ENCODE peak calls at places on chromosomes 7 and 10, in ten cellular contexts. O is AG08395; U is AG09309; Z is dermis blood vessel endothelial cell; B is iPS DF 19.7; J is ELR; A is foreskin fibroblast; V is COR-L47; X is activated CD4-positive, alpha-beta T cell treated with anti-CD3 and anti-CD28 coated beads for 24 hours; D is upper lobe of right lung. I is an unnamed sample.

GRCh38 chr10:96295475-96295874 is 8.8 kb upstream of the DNTT start:
- DNase-seq in O (no peak), U (no peak), Z (no peak), B (no peak), J (no peak), A (no peak), V (no peak), X (no peak), D (no peak), I (no peak)

GRCh38 chr7:50728184-50728583 is 54.5 kb downstream of the GRB10 start:
- DNase-seq in O (peak; percentile 67), U (no peak), Z (no peak), B (no peak), J (no peak), A (peak; percentile 73), V (no peak), X (no peak), D (no peak), I (no peak)

GRCh38 chr7:137020351-137020750 is 151.9 kb downstream of the CHRM2 start:
- DNase-seq in O (no peak), U (no peak), Z (no peak), B (no peak), J (no peak), A (no peak), V (no peak), X (no peak), D (no peak), I (no peak)

GRCh38 chr10:53619678-53620077 is 847.1 kb upstream of the MBL2 start:
- DNase-seq in O (no peak), U (no peak), Z (no peak), B (no peak), J (no peak), A (no peak), V (no peak), X (no peak), D (no peak), I (no peak)

GRCh38 chr7:34320412-34320811 is 337.6 kb upstream of the NPSR1 start:
- DNase-seq in O (no peak), U (no peak), Z (no peak), B (no peak), J (no peak), A (peak; percentile 20), V (no peak), X (no peak), D (no peak), I (no peak)

GRCh38 chr7:137774793-137775201 is 72.0 kb downstream of the DGKI start:
- DNase-seq in O (peak; percentile 38), U (no peak), Z (peak; percentile 7), B (no peak), J (peak; percentile 68), A (peak; percentile 49), V (no peak), X (no peak), D (no peak), I (peak; percentile 6)

GRCh38 chr7:50509459-50509858 is 55.7 kb downstream of the DDC start:
- DNase-seq in O (no peak), U (no peak), Z (no peak), B (no peak), J (no peak), A (peak; percentile 36), V (no peak), X (no peak), D (no peak), I (no peak)

GRCh38 chr7:106421181-106421762 is 136.5 kb upstream of the NAMPT start:
- DNase-seq in O (peak; percentile 74), U (peak; percentile 72), Z (peak; percentile 87), B (no peak), J (peak; percentile 76), A (peak; percentile 95), V (peak; percentile 11), X (no peak), D (peak; percentile 81), I (peak; percentile 37)

GRCh38 chr10:96548589-96548988 is 34.9 kb upstream of the TLL2 start:
- DNase-seq in O (no peak), U (no peak), Z (peak; percentile 6), B (no peak), J (no peak), A (no peak), V (no peak), X (no peak), D (no peak), I (no peak)

GRCh38 chr10:132906106-132906505 is 36.3 kb downstream of the CFAP46 start:
- DNase-seq in O (no peak), U (no peak), Z (no peak), B (no peak), J (no peak), A (no peak), V (no peak), X (no peak), D (peak; percentile 48), I (no peak)

GRCh38 chr7:22821702-22822485 is 755 bp downstream of the TOMM7 start:
- DNase-seq in O (no peak), U (no peak), Z (peak; percentile 31), B (no peak), J (peak; percentile 53), A (peak; percentile 34), V (no peak), X (no peak), D (no peak), I (no peak)

GRCh38 chr7:9778367-9778766 is 1195.3 kb upstream of the PHF14 start:
- DNase-seq in O (no peak), U (no peak), Z (no peak), B (no peak), J (no peak), A (no peak), V (no peak), X (no peak), D (no peak), I (no peak)

GRCh38 chr10:93115661-93116383 is 42.1 kb downstream of the CYP26A1 start:
- DNase-seq in O (peak; percentile 59), U (no peak), Z (peak; percentile 77), B (peak; percentile 52), J (peak; percentile 71), A (peak; percentile 69), V (no peak), X (peak; percentile 65), D (peak; percentile 74), I (no peak)

GRCh38 chr7:50431316-50431715 is 18.8 kb downstream of the FIGNL1 start:
- DNase-seq in O (no peak), U (no peak), Z (no peak), B (no peak), J (no peak), A (no peak), V (no peak), X (no peak), D (no peak), I (no peak)

GRCh38 chr7:94395141-94396041 is 696 bp downstream of the COL1A2 start:
- DNase-seq in O (no peak), U (no peak), Z (peak; percentile 89), B (no peak), J (peak; percentile 89), A (peak; percentile 92), V (peak; percentile 33), X (no peak), D (no peak), I (peak; percentile 64)

GRCh38 chr10:76001461-76001860 is 570.0 kb downstream of the LRMDA start:
- DNase-seq in O (no peak), U (no peak), Z (no peak), B (no peak), J (no peak), A (no peak), V (no peak), X (no peak), D (no peak), I (no peak)

GRCh38 chr7:514651-515598 is 4.7 kb downstream of the PDGFA start:
- DNase-seq in O (no peak), U (no peak), Z (peak; percentile 48), B (no peak), J (peak; percentile 49), A (no peak), V (peak; percentile 63), X (no peak), D (no peak), I (no peak)

GRCh38 chr7:149856-150636 is 42.3 kb upstream of the FAM20C start:
- DNase-seq in O (no peak), U (no peak), Z (peak; percentile 49), B (no peak), J (peak; percentile 14), A (peak; percentile 52), V (peak; percentile 30), X (peak; percentile 17), D (peak; percentile 91), I (no peak)

I was measured in HS-5.